ENCODE peak calls at places on chromosome 16, in seven cellular contexts. P is CD4-positive, alpha-beta T cell; N is skeletal muscle cell; X is stimulated activated CD4-positive, alpha-beta T cell treated with anti-CD3 and anti-CD28 coated beads, Interleukin-4, amount 100 ng/mL, for 1 hour; V is stimulated activated CD8-positive, alpha-beta memory T cell treated with anti-CD3 and anti-CD28 coated beads, Interleukin-4, amount 100 ng/mL, for 24 hours; D is non-pigmented ciliary epithelial cell; W is keratinocyte. M is an unnamed sample.

GRCh38 chr16:78729687-78730086 is 630.2 kb downstream of the WWOX start:
- DNase-seq in P (no peak), N (no peak), W (no peak), V (no peak), X (no peak), D (no peak), M (no peak)

GRCh38 chr16:23342083-23342640 is 40.1 kb downstream of the SCNN1B start:
- DNase-seq in N (no peak), P (no peak), V (no peak), W (no peak), D (no peak), X (no peak), M (no peak)

GRCh38 chr16:68744744-68745280 is 7.7 kb downstream of the CDH1 start:
- DNase-seq in V (no peak), X (no peak), N (no peak), D (peak; percentile 1), W (no peak), P (no peak), M (peak; percentile 30)

GRCh38 chr16:83312015-83312734 is 495.6 kb upstream of the HSBP1 start:
- DNase-seq in P (no peak), N (no peak), V (no peak), W (no peak), D (no peak), X (no peak), M (no peak)

GRCh38 chr16:54326266-54326662 is 39.7 kb upstream of the IRX3 start:
- DNase-seq in P (no peak), D (no peak), X (no peak), W (no peak), V (no peak), N (no peak), M (peak; percentile 59)

GRCh38 chr16:18800674-18801196 is 614 bp downstream of the ARL6IP1 start:
- DNase-seq in V (no peak), N (no peak), P (no peak), X (no peak), D (no peak), W (no peak), M (no peak)

GRCh38 chr16:68972720-68973119 is 129.4 kb downstream of the TANGO6 start:
- DNase-seq in D (peak; percentile 35), X (no peak), W (no peak), N (peak; percentile 33), P (no peak), V (no peak), M (peak; percentile 50)

GRCh38 chr16:3793161-3793576 is 75.8 kb upstream of the TRAP1 start:
- DNase-seq in W (peak; percentile 33), N (no peak), P (no peak), D (no peak), X (no peak), V (no peak), M (peak; percentile 24)

GRCh38 chr16:2009791-2010510 is at the start of gene ZNF598:
- DNase-seq in V (peak; percentile 71), N (peak; percentile 62), P (peak; percentile 71), W (no peak), X (peak; percentile 82), D (no peak), M (peak; percentile 85)

GRCh38 chr16:15983898-15984297 is 34.5 kb downstream of the ABCC1 start:
- DNase-seq in W (no peak), N (no peak), V (no peak), D (no peak), X (no peak), P (no peak), M (peak; percentile 74)

GRCh38 chr16:3646348-3646920 is 8.1 kb upstream of the DNASE1 start:
- DNase-seq in P (no peak), X (no peak), N (no peak), V (no peak), W (no peak), D (no peak), M (no peak)

GRCh38 chr16:81779540-81780320 is 639 bp downstream of the PLCG2 start:
- DNase-seq in N (no peak), W (no peak), V (no peak), P (no peak), D (no peak), X (peak; percentile 6), M (peak; percentile 8)

GRCh38 chr16:24747425-24747824 is 18.0 kb downstream of the TNRC6A start:
- DNase-seq in X (no peak), D (no peak), N (no peak), V (no peak), W (no peak), P (no peak), M (no peak)

GRCh38 chr16:49330562-49331201 is 42.9 kb upstream of the C16orf78 start:
- DNase-seq in X (no peak), N (no peak), P (no peak), D (no peak), V (no peak), W (no peak), M (no peak)

GRCh38 chr16:67546761-67547422 is 15.4 kb upstream of the CTCF start:
- DNase-seq in P (peak; percentile 61), D (no peak), W (no peak), X (peak; percentile 76), N (no peak), V (peak; percentile 49), M (peak; percentile 35)

GRCh38 chr16:8644513-8645140 is 23.1 kb downstream of the METTL22 start:
- DNase-seq in V (no peak), W (no peak), X (no peak), D (no peak), N (no peak), P (no peak), M (no peak)